ENCODE peak calls at places on chromosomes 5 and 9, in eight cellular contexts. One of them, this sample, is unnamed.
A peak's percentile ranks its signal among the peaks of the same experiment; 100 is the strongest.

GRCh38 chr9:129237195-129237611 is 59.1 kb upstream of the IER5L start:
- DNase-seq in HCT116: no peak
- DNase-seq in left lung: no peak
- DNase-seq in heart right ventricle: no peak
- DNase-seq in fibroblast of lung: peak; percentile 72
- DNase-seq in vagina: no peak
- DNase-seq in Peyer's patch: peak; percentile 42
- DNase-seq in PC-3: peak; percentile 54
- DNase-seq in this sample: no peak

GRCh38 chr9:129333613-129333960 is 155.5 kb upstream of the IER5L start:
- DNase-seq in HCT116: peak; percentile 51
- DNase-seq in left lung: peak; percentile 61
- DNase-seq in heart right ventricle: no peak
- DNase-seq in fibroblast of lung: no peak
- DNase-seq in vagina: no peak
- DNase-seq in Peyer's patch: no peak
- DNase-seq in PC-3: peak; percentile 70
- DNase-seq in this sample: no peak

GRCh38 chr9:134644715-134645606 is 3.4 kb downstream of the COL5A1 start:
- DNase-seq in HCT116: no peak
- DNase-seq in left lung: peak; percentile 53
- DNase-seq in heart right ventricle: peak; percentile 73
- DNase-seq in fibroblast of lung: peak; percentile 98
- DNase-seq in vagina: peak; percentile 96
- DNase-seq in Peyer's patch: no peak
- DNase-seq in PC-3: peak; percentile 90
- DNase-seq in this sample: peak; percentile 66

GRCh38 chr5:81336528-81336927 is 35.1 kb downstream of the ZCCHC9 start:
- DNase-seq in HCT116: no peak
- DNase-seq in left lung: no peak
- DNase-seq in heart right ventricle: no peak
- DNase-seq in fibroblast of lung: no peak
- DNase-seq in vagina: no peak
- DNase-seq in Peyer's patch: no peak
- DNase-seq in PC-3: no peak
- DNase-seq in this sample: no peak

GRCh38 chr5:158976035-158976434 is 123.7 kb downstream of the EBF1 start:
- DNase-seq in HCT116: no peak
- DNase-seq in left lung: no peak
- DNase-seq in heart right ventricle: no peak
- DNase-seq in fibroblast of lung: peak; percentile 94
- DNase-seq in vagina: no peak
- DNase-seq in Peyer's patch: no peak
- DNase-seq in PC-3: peak; percentile 82
- DNase-seq in this sample: no peak

GRCh38 chr9:73089304-73089985 is 62.2 kb upstream of the ANXA1 start:
- DNase-seq in HCT116: no peak
- DNase-seq in left lung: no peak
- DNase-seq in heart right ventricle: no peak
- DNase-seq in fibroblast of lung: no peak
- DNase-seq in vagina: no peak
- DNase-seq in Peyer's patch: no peak
- DNase-seq in PC-3: peak; percentile 32
- DNase-seq in this sample: no peak

GRCh38 chr5:94690778-94691177 is 72.3 kb downstream of the SLF1 start:
- DNase-seq in HCT116: no peak
- DNase-seq in left lung: no peak
- DNase-seq in heart right ventricle: no peak
- DNase-seq in fibroblast of lung: peak; percentile 17
- DNase-seq in vagina: no peak
- DNase-seq in Peyer's patch: no peak
- DNase-seq in PC-3: no peak
- DNase-seq in this sample: no peak

GRCh38 chr5:138649775-138650174 is 74.6 kb upstream of the HSPA9 start:
- DNase-seq in HCT116: no peak
- DNase-seq in left lung: no peak
- DNase-seq in heart right ventricle: no peak
- DNase-seq in fibroblast of lung: no peak
- DNase-seq in vagina: no peak
- DNase-seq in Peyer's patch: peak; percentile 16
- DNase-seq in PC-3: no peak
- DNase-seq in this sample: no peak

GRCh38 chr9:84557751-84558150 is 111.8 kb upstream of the NTRK2 start:
- DNase-seq in HCT116: no peak
- DNase-seq in left lung: no peak
- DNase-seq in heart right ventricle: no peak
- DNase-seq in fibroblast of lung: no peak
- DNase-seq in vagina: no peak
- DNase-seq in Peyer's patch: no peak
- DNase-seq in PC-3: no peak
- DNase-seq in this sample: no peak

GRCh38 chr9:130639866-130640555 is 24.4 kb upstream of the PRDM12 start:
- DNase-seq in HCT116: no peak
- DNase-seq in left lung: peak; percentile 14
- DNase-seq in heart right ventricle: no peak
- DNase-seq in fibroblast of lung: no peak
- DNase-seq in vagina: no peak
- DNase-seq in Peyer's patch: no peak
- DNase-seq in PC-3: no peak
- DNase-seq in this sample: no peak

GRCh38 chr5:113232246-113232645 is 202.5 kb downstream of the TSSK1B start:
- DNase-seq in HCT116: no peak
- DNase-seq in left lung: no peak
- DNase-seq in heart right ventricle: no peak
- DNase-seq in fibroblast of lung: peak; percentile 70
- DNase-seq in vagina: no peak
- DNase-seq in Peyer's patch: no peak
- DNase-seq in PC-3: peak; percentile 32
- DNase-seq in this sample: no peak

GRCh38 chr5:178499352-178499751 is 90.8 kb downstream of the COL23A1 start:
- DNase-seq in HCT116: no peak
- DNase-seq in left lung: no peak
- DNase-seq in heart right ventricle: no peak
- DNase-seq in fibroblast of lung: no peak
- DNase-seq in vagina: no peak
- DNase-seq in Peyer's patch: no peak
- DNase-seq in PC-3: no peak
- DNase-seq in this sample: no peak

GRCh38 chr9:8552732-8553131 is 753.2 kb upstream of the DMAC1 start:
- DNase-seq in HCT116: no peak
- DNase-seq in left lung: no peak
- DNase-seq in heart right ventricle: no peak
- DNase-seq in fibroblast of lung: no peak
- DNase-seq in vagina: no peak
- DNase-seq in Peyer's patch: no peak
- DNase-seq in PC-3: no peak
- DNase-seq in this sample: no peak

GRCh38 chr5:98102926-98103325 is 670.5 kb upstream of the RGMB start:
- DNase-seq in HCT116: no peak
- DNase-seq in left lung: no peak
- DNase-seq in heart right ventricle: no peak
- DNase-seq in fibroblast of lung: peak; percentile 20
- DNase-seq in vagina: no peak
- DNase-seq in Peyer's patch: no peak
- DNase-seq in PC-3: no peak
- DNase-seq in this sample: no peak

GRCh38 chr5:93348231-93348630 is 232.8 kb downstream of the NR2F1-AS1 start:
- DNase-seq in HCT116: no peak
- DNase-seq in left lung: no peak
- DNase-seq in heart right ventricle: no peak
- DNase-seq in fibroblast of lung: peak; percentile 72
- DNase-seq in vagina: no peak
- DNase-seq in Peyer's patch: no peak
- DNase-seq in PC-3: peak; percentile 28
- DNase-seq in this sample: no peak

GRCh38 chr5:6766558-6767191 is 53.4 kb downstream of the TENT4A start:
- DNase-seq in HCT116: peak; percentile 77
- DNase-seq in left lung: peak; percentile 93
- DNase-seq in heart right ventricle: peak; percentile 89
- DNase-seq in fibroblast of lung: peak; percentile 65
- DNase-seq in vagina: no peak
- DNase-seq in Peyer's patch: peak; percentile 93
- DNase-seq in PC-3: peak; percentile 100
- DNase-seq in this sample: peak; percentile 78

GRCh38 chr5:168013546-168013945 is 277.9 kb upstream of the WWC1 start:
- DNase-seq in HCT116: no peak
- DNase-seq in left lung: no peak
- DNase-seq in heart right ventricle: no peak
- DNase-seq in fibroblast of lung: no peak
- DNase-seq in vagina: no peak
- DNase-seq in Peyer's patch: no peak
- DNase-seq in PC-3: no peak
- DNase-seq in this sample: no peak

GRCh38 chr9:108662090-108662875 is 193.5 kb downstream of the ACTL7B start:
- DNase-seq in HCT116: no peak
- DNase-seq in left lung: no peak
- DNase-seq in heart right ventricle: no peak
- DNase-seq in fibroblast of lung: no peak
- DNase-seq in vagina: peak; percentile 62
- DNase-seq in Peyer's patch: no peak
- DNase-seq in PC-3: no peak
- DNase-seq in this sample: no peak

GRCh38 chr9:93290495-93291434 is 106.8 kb downstream of the WNK2 start:
- DNase-seq in HCT116: no peak
- DNase-seq in left lung: no peak
- DNase-seq in heart right ventricle: no peak
- DNase-seq in fibroblast of lung: no peak
- DNase-seq in vagina: no peak
- DNase-seq in Peyer's patch: no peak
- DNase-seq in PC-3: no peak
- DNase-seq in this sample: no peak

GRCh38 chr5:140327589-140327988 is 18.8 kb downstream of the HBEGF start:
- DNase-seq in HCT116: no peak
- DNase-seq in left lung: no peak
- DNase-seq in heart right ventricle: no peak
- DNase-seq in fibroblast of lung: no peak
- DNase-seq in vagina: no peak
- DNase-seq in Peyer's patch: no peak
- DNase-seq in PC-3: peak; percentile 45
- DNase-seq in this sample: no peak

GRCh38 chr9:121950441-121950840 is 142.7 kb downstream of the TTLL11 start:
- DNase-seq in HCT116: no peak
- DNase-seq in left lung: no peak
- DNase-seq in heart right ventricle: no peak
- DNase-seq in fibroblast of lung: no peak
- DNase-seq in vagina: no peak
- DNase-seq in Peyer's patch: no peak
- DNase-seq in PC-3: no peak
- DNase-seq in this sample: no peak

GRCh38 chr9:92510747-92511146 is 25.0 kb downstream of the ECM2 start:
- DNase-seq in HCT116: no peak
- DNase-seq in left lung: no peak
- DNase-seq in heart right ventricle: no peak
- DNase-seq in fibroblast of lung: no peak
- DNase-seq in vagina: no peak
- DNase-seq in Peyer's patch: no peak
- DNase-seq in PC-3: no peak
- DNase-seq in this sample: no peak

GRCh38 chr5:158695595-158696330 is 404.0 kb downstream of the EBF1 start:
- DNase-seq in HCT116: peak; percentile 45
- DNase-seq in left lung: peak; percentile 63
- DNase-seq in heart right ventricle: peak; percentile 79
- DNase-seq in fibroblast of lung: peak; percentile 50
- DNase-seq in vagina: no peak
- DNase-seq in Peyer's patch: peak; percentile 72
- DNase-seq in PC-3: peak; percentile 70
- DNase-seq in this sample: no peak

GRCh38 chr5:180414176-180414575 is 61.0 kb upstream of the GFPT2 start:
- DNase-seq in HCT116: no peak
- DNase-seq in left lung: no peak
- DNase-seq in heart right ventricle: no peak
- DNase-seq in fibroblast of lung: no peak
- DNase-seq in vagina: no peak
- DNase-seq in Peyer's patch: no peak
- DNase-seq in PC-3: no peak
- DNase-seq in this sample: no peak
- TF ChIP-seq CTCF in HCT116: no peak
- TF ChIP-seq CTCF in left lung: no peak
- TF ChIP-seq CTCF in heart right ventricle: no peak
- TF ChIP-seq CTCF in fibroblast of lung: no peak
- TF ChIP-seq CTCF in vagina: no peak
- TF ChIP-seq CTCF in Peyer's patch: no peak
- TF ChIP-seq CTCF in PC-3: no peak
- TF ChIP-seq CTCF in this sample: no peak

DNA sequence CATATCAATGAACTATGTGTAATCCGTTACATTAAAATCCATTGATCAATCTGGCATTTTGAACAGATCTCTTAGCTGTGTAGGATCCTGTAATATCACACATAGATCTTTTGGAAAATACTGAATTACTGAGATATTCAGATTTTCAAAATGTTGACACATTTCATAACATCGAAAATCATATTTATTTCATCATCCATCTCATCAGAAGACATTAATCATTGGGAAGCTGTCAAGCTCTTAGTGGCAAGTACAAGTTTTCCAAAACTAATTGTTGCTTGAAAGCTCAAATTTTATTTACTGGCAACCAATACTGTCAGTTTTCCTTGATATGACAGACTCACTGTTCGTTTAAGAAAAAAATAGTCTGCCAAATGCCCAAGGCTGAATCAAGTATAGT is 8.5 kb downstream of the NR6A1 start:
- DNase-seq in HCT116: no peak
- DNase-seq in left lung: no peak
- DNase-seq in heart right ventricle: no peak
- DNase-seq in fibroblast of lung: no peak
- DNase-seq in vagina: no peak
- DNase-seq in Peyer's patch: no peak
- DNase-seq in PC-3: no peak
- DNase-seq in this sample: no peak
- H3K4me1 ChIP-seq in HCT116: peaks cover 8% of the 10 kb centered on the region
- H3K4me1 ChIP-seq in left lung: peaks cover 37% of the 10 kb centered on the region
- H3K4me1 ChIP-seq in heart right ventricle: peaks cover 3% of the 10 kb centered on the region
- H3K4me1 ChIP-seq in fibroblast of lung: no peaks in the 10 kb centered on the region
- H3K4me1 ChIP-seq in vagina: no peaks in the 10 kb centered on the region
- H3K4me1 ChIP-seq in Peyer's patch: no peaks in the 10 kb centered on the region
- H3K4me1 ChIP-seq in PC-3: no peaks in the 10 kb centered on the region
- H3K4me1 ChIP-seq in this sample: no peaks in the 10 kb centered on the region

DNA sequence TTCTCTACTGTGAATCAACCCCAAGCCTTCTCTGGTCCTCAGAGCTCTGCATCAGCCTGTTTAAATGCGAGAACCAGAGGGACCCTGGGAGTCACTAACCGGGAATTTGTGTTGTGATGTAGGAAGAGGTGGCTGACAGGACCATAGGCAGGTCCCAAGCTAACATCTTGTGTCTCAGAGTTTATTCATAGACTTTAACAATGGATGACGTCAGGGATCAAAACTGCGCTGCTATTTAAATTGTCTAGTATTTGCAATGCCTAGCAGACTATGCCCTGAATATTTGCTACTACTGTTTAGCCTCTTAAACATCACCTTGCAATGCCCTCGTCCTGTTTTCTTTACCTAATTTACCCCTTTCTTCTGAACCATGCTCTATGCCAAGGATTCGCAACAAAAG is 123.9 kb upstream of the TAF11L2 start:
- DNase-seq in HCT116: no peak
- DNase-seq in left lung: no peak
- DNase-seq in heart right ventricle: no peak
- DNase-seq in fibroblast of lung: peak; percentile 86
- DNase-seq in vagina: no peak
- DNase-seq in Peyer's patch: no peak
- DNase-seq in PC-3: peak; percentile 96
- DNase-seq in this sample: no peak
- H3K4me3 ChIP-seq in HCT116: no peak overlapping the region
- H3K4me3 ChIP-seq in left lung: no peak overlapping the region
- H3K4me3 ChIP-seq in heart right ventricle: no peak overlapping the region
- H3K4me3 ChIP-seq in fibroblast of lung: no peak overlapping the region
- H3K4me3 ChIP-seq in vagina: no peak overlapping the region
- H3K4me3 ChIP-seq in Peyer's patch: no peak overlapping the region
- H3K4me3 ChIP-seq in PC-3: no peak overlapping the region
- H3K4me3 ChIP-seq in this sample: no peak overlapping the region

GRCh38 chr9:35102769-35103659 is at the start of gene STOML2:
- DNase-seq in HCT116: peak; percentile 93
- DNase-seq in left lung: peak; percentile 95
- DNase-seq in heart right ventricle: peak; percentile 92
- DNase-seq in fibroblast of lung: peak; percentile 97
- DNase-seq in vagina: peak; percentile 98
- DNase-seq in Peyer's patch: peak; percentile 92
- DNase-seq in PC-3: peak; percentile 89
- DNase-seq in this sample: peak; percentile 89
- TF ChIP-seq CTCF in HCT116: no peak
- TF ChIP-seq CTCF in left lung: no peak
- TF ChIP-seq CTCF in heart right ventricle: no peak
- TF ChIP-seq CTCF in fibroblast of lung: no peak
- TF ChIP-seq CTCF in vagina: no peak
- TF ChIP-seq CTCF in Peyer's patch: no peak
- TF ChIP-seq CTCF in PC-3: no peak
- TF ChIP-seq CTCF in this sample: no peak